ENCODE peak calls at places on chromosomes 6 and 20, in five cellular contexts. G is GM06990; K is body of pancreas; T is epithelial cell of esophagus; Y is CD8-positive, alpha-beta T cell. R is an unnamed sample.

GRCh38 chr6:108616973-108617372 is 56.3 kb downstream of the FOXO3 start:
- DNase-seq in Y (no peak), T (no peak), K (no peak), G (no peak), R (no peak)

GRCh38 chr6:161798844-161799394 is 525.1 kb upstream of the AGPAT4 start:
- DNase-seq in G (no peak), K (no peak), T (no peak), Y (no peak), R (no peak)

GRCh38 chr6:144741659-144742058 is 456.5 kb downstream of the UTRN start:
- DNase-seq in T (no peak), Y (no peak), G (no peak), K (no peak), R (no peak)

GRCh38 chr20:57426831-57427230 is 35.6 kb downstream of the RBM38 start:
- DNase-seq in K (no peak), Y (no peak), G (no peak), T (no peak), R (no peak)

GRCh38 chr6:25670793-25671513 is 18.9 kb downstream of the SCGN start:
- DNase-seq in G (no peak), Y (no peak), K (no peak), T (peak; percentile 58), R (no peak)

GRCh38 chr6:109944448-109944847 is 33.7 kb upstream of the GPR6 start:
- DNase-seq in G (no peak), T (peak; percentile 91), K (no peak), Y (no peak), R (no peak)

GRCh38 chr6:11525468-11526155 is 11.9 kb upstream of the TMEM170B start:
- DNase-seq in Y (no peak), T (peak; percentile 69), G (no peak), K (peak; percentile 23), R (no peak)

GRCh38 chr20:23606652-23607049 is 934 bp upstream of the CST9 start:
- DNase-seq in G (peak; percentile 59), T (peak; percentile 82), Y (peak; percentile 65), K (peak; percentile 77), R (peak; percentile 89)

GRCh38 chr20:39874049-39874893 is 814.8 kb downstream of the MAFB start:
- DNase-seq in G (peak; percentile 24), K (peak; percentile 68), T (peak; percentile 75), Y (no peak), R (peak; percentile 51)

GRCh38 chr6:144353871-144354314 is 68.8 kb downstream of the UTRN start:
- DNase-seq in T (no peak), G (peak; percentile 63), Y (peak; percentile 57), K (no peak), R (peak; percentile 54)

GRCh38 chr6:47519279-47519678 is 41.7 kb downstream of the CD2AP start:
- DNase-seq in T (no peak), G (no peak), K (no peak), Y (no peak), R (no peak)

GRCh38 chr6:113821445-113821844 is 35.7 kb upstream of the MARCKS start:
- DNase-seq in T (no peak), G (no peak), Y (no peak), K (no peak), R (no peak)

GRCh38 chr6:107173779-107174178 is 58.5 kb upstream of the BEND3 start:
- DNase-seq in K (no peak), Y (no peak), T (peak; percentile 21), G (no peak), R (no peak)

GRCh38 chr6:107180114-107180513 is 64.8 kb upstream of the BEND3 start:
- DNase-seq in Y (no peak), T (no peak), K (no peak), G (no peak), R (no peak)

DNA sequence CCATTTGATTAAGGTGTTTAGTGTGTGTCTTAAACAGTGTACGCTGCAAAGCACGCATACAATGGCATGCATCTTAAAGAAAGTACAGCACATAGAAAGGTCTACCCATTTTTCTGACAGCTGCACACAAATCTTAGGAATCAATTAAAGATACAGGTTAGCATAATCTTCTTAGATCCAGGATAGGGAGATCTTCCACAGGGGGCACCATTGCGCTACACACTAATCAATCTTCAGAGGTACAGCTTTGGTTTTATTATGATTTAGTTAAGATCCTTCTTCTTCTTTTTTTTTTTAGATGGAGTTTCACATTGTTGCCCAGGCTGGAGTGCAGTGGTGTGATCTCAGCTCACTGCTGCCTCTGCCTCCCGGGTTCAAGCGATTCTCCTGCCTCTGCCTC is 63.7 kb upstream of the BEND3 start:
- DNase-seq in T (peak; percentile 39), K (no peak), Y (no peak), G (no peak), R (no peak)
- TF ChIP-seq CTCF in T (peak; percentile 40), K (no peak), Y (no peak), G (no peak), R (no peak)

GRCh38 chr6:75349262-75349984 is 64.8 kb upstream of the TMEM30A start:
- DNase-seq in Y (no peak), T (peak; percentile 14), K (peak; percentile 66), G (peak; percentile 20), R (peak; percentile 45)
- TF ChIP-seq CTCF in Y (no peak), T (no peak), K (no peak), G (peak; percentile 24), R (no peak)

DNA sequence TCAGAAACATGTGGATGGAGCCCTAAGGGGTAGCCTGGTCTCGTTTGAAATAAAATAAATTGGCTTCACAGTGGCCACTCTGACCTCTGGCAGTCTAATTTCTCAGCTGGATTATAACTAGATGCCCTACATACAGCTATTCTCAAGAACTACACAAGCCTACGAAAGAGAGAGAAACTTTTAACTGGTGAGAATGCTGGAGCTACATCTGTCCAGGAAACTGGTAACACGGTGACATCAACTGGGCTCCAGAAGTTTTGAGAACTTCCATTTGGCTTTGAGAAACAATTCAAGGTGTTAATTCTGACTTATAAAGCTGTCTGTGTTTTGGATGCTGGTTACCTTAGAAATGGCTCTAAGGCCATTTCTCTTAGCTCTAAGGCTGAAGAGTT is 187.3 kb upstream of the TENT5A start:
- DNase-seq in Y (no peak), G (no peak), T (peak; percentile 9), K (no peak), R (no peak)
- TF ChIP-seq CTCF in Y (no peak), G (no peak), T (no peak), K (no peak), R (no peak)

GRCh38 chr6:37209461-37210205 is 39.7 kb downstream of the PIM1 start:
- DNase-seq in Y (peak; percentile 75), G (no peak), T (no peak), K (no peak), R (no peak)
- TF ChIP-seq CTCF in Y (no peak), G (no peak), T (no peak), K (no peak), R (no peak)

DNA sequence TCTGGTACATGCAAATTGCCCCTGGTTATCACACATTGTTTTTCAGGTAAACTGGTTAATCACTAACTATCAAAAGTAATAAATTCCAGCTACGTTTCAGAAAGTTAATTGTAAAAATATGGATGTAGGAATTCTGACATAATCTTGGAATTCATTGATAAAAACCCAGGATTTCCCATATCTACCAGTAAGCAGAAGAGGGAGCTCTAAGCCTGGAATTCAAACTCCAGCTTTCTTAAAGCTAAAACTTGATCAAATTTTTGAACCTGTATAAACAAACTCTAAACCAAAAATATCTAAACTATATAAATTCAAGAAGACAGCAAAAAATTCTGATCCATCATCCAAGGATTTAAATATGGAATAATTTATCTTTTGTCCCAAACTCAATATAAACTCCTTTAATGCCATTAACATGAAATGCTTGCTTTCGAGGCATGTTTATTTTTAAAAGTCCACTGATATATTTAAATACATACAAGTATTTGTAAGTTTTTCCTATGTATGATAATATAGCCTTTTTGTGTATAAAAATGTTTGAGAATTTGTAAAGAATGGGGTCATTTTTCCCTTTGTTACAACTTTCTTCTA is 91.5 kb upstream of the RNF217 start:
- DNase-seq in T (peak; percentile 56), Y (no peak), K (no peak), G (no peak), R (no peak)
- TF ChIP-seq CTCF in T (peak; percentile 70), Y (no peak), K (peak; percentile 45), G (peak; percentile 35), R (peak; percentile 15)

GRCh38 chr6:15264902-15265761 is 19.3 kb downstream of the JARID2 start:
- DNase-seq in G (no peak), K (peak; percentile 21), Y (no peak), T (no peak), R (no peak)
- TF ChIP-seq CTCF in G (no peak), K (no peak), Y (no peak), T (no peak), R (no peak)

DNA sequence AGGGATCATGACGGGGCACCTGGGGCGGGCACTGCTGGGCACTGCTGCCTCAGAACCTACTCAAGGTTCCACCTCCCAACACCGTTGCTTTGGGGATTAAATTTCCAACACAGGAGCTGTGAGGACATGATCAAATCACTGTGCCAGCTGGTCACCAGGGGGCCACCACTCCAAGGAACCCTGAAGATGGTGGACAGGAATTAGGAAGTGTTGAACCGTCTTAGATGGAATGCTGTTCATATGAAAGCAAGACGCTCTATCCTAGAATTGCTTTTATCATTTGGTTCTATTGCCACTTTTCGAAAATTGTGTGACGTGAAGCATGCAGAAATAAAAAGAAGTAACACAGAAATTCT is 140.3 kb downstream of the DLL1 start:
- DNase-seq in G (no peak), K (no peak), Y (no peak), T (no peak), R (no peak)
- TF ChIP-seq CTCF in G (no peak), K (no peak), Y (no peak), T (no peak), R (no peak)

GRCh38 chr6:3698021-3698420 is 53.5 kb downstream of the PXDC1 start:
- DNase-seq in T (no peak), G (no peak), K (no peak), Y (no peak), R (no peak)
- TF ChIP-seq CTCF in T (no peak), G (no peak), K (no peak), Y (no peak), R (no peak)

GRCh38 chr20:35621560-35621946 is 5.9 kb downstream of the SPAG4 start:
- DNase-seq in G (no peak), K (no peak), Y (no peak), T (no peak), R (no peak)
- TF ChIP-seq CTCF in G (no peak), K (no peak), Y (no peak), T (no peak), R (no peak)

DNA sequence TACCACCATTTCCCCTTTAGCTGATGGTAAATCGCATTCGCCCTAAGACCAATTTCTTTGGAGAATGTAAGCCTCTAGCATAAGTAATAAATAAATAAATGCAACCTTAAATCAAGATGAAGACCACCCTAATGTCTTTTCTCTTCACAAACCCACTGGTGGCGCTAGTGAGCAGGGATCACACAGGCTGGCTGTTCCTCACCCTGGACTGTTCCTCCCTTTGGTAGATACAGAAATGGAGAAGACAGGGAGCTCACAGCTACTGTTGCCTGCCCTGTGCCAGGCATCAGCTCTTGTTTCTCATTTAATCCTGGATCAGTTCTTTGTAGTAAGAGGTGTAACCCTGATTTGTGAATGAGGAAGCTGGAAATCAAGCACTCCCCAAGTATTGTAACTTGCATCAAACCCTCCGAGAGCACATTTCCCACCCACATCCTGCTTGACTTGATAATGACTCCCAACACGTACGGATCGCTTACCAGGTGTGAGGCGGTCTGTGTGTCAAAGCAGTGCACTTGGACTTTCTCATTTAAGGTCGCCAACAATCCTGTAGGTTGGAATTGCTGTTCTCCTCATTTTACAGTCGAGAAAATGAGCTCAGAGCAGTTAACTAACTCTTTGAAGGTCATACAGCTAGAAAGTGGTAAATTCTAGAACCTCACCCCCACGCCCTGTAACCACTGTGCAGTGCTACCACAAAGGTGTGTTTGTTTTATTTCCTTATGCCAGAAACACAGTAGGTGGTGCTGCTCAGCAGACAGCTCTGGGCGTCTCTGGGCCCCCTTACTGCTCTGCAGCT is 236.2 kb downstream of the TSHZ2 start:
- DNase-seq in Y (peak; percentile 25), G (no peak), T (no peak), K (no peak), R (no peak)
- TF ChIP-seq CTCF in Y (no peak), G (peak; percentile 33), T (no peak), K (no peak), R (no peak)

R was measured in GM13976.